ENCODE peak calls at places on chromosomes 13 and 19, in five cellular contexts. S is GM06990, M is IMR-90, X is tibial artery, L is BJ. H is an unnamed sample.

GRCh38 chr19:45995715-45996385 is 583 bp downstream of the CCDC61 start:
- DNase-seq in S (no peak), M (peak), X (no peak), L (no peak), H (no peak)

GRCh38 chr19:39502640-39503417 is 4.1 kb downstream of the DLL3 start:
- DNase-seq in S (peak), M (peak), X (no peak), L (no peak), H (peak)

GRCh38 chr19:34254552-34255432 is at the start of gene GARRE1:
- DNase-seq in S (peak), M (peak), X (no peak), L (no peak), H (no peak)

GRCh38 chr19:2274937-2275535 is 6.9 kb downstream of the PEAK3 start:
- DNase-seq in S (no peak), M (peak), X (no peak), L (no peak), H (peak)

GRCh38 chr19:35618857-35619256 is 6.3 kb downstream of the HAUS5 start:
- DNase-seq in S (no peak), M (no peak), X (no peak), L (no peak), H (no peak)

GRCh38 chr13:48505597-48506091 is 27.2 kb downstream of the RCBTB2 start:
- DNase-seq in S (peak), M (peak), X (peak), L (peak), H (no peak)

GRCh38 chr13:102807699-102808098 is 8.8 kb downstream of the BIVM start:
- DNase-seq in S (no peak), M (no peak), X (no peak), L (no peak), H (no peak)

GRCh38 chr19:39407644-39408391 is 1.2 kb downstream of the ZFP36 start:
- DNase-seq in S (peak), M (no peak), X (no peak), L (no peak), H (no peak)

GRCh38 chr19:18223860-18224524 is 2.2 kb downstream of the PDE4C start:
- DNase-seq in S (peak), M (no peak), X (no peak), L (no peak), H (peak)

GRCh38 chr19:41323430-41324125 is 13.6 kb downstream of the CCDC97 start:
- DNase-seq in S (no peak), M (peak), X (peak), L (peak), H (peak)

GRCh38 chr13:93625536-93625935 is 398.9 kb downstream of the GPC6 start:
- DNase-seq in S (no peak), M (peak), X (no peak), L (no peak), H (no peak)

GRCh38 chr19:3270908-3271307 is 46.4 kb downstream of the CELF5 start:
- DNase-seq in S (no peak), M (peak), X (no peak), L (no peak), H (peak)

GRCh38 chr13:99265823-99266426 is 7.7 kb upstream of the GPR18 start:
- DNase-seq in S (no peak), M (peak), X (no peak), L (no peak), H (peak)

GRCh38 chr13:73133536-73133935 is 74.7 kb downstream of the KLF5 start:
- DNase-seq in S (no peak), M (no peak), X (no peak), L (no peak), H (peak)

GRCh38 chr13:24407844-24408243 is 98.5 kb downstream of the C1QTNF9 start:
- DNase-seq in S (no peak), M (no peak), X (no peak), L (no peak), H (no peak)

GRCh38 chr13:94063096-94063495 is 416.4 kb downstream of the DCT start:
- DNase-seq in S (no peak), M (peak), X (no peak), L (no peak), H (no peak)

GRCh38 chr19:2170219-2170618 is 6.5 kb downstream of the DOT1L start:
- DNase-seq in S (no peak), M (no peak), X (no peak), L (no peak), H (no peak)

GRCh38 chr19:56350416-56351045 is 35.9 kb upstream of the ZSCAN5A start:
- DNase-seq in S (no peak), M (peak), X (no peak), L (no peak), H (peak)

GRCh38 chr13:33676700-33677048 is 141.3 kb upstream of the RFC3 start:
- DNase-seq in S (no peak), M (peak), X (no peak), L (no peak), H (peak)

GRCh38 chr19:42396248-42396541 is 6.1 kb upstream of the CNFN start:
- DNase-seq in S (no peak), M (no peak), X (no peak), L (no peak), H (no peak)

GRCh38 chr13:101611491-101612475 is 159.3 kb downstream of the ITGBL1 start:
- DNase-seq in S (no peak), M (peak), X (no peak), L (no peak), H (no peak)

GRCh38 chr19:9597027-9597426 is 12.7 kb upstream of the ZNF121 start:
- DNase-seq in S (no peak), M (peak), X (no peak), L (peak), H (peak)

GRCh38 chr13:105579821-105580707 is 955.4 kb downstream of the EFNB2 start:
- DNase-seq in S (no peak), M (no peak), X (no peak), L (no peak), H (no peak)

GRCh38 chr13:42832341-42833153 is 51.2 kb downstream of the FAM216B start:
- DNase-seq in S (no peak), M (peak), X (no peak), L (peak), H (peak)

GRCh38 chr19:27935669-27936068 is 1277.3 kb downstream of the UQCRFS1 start:
- DNase-seq in S (no peak), M (no peak), X (no peak), L (no peak), H (no peak)

GRCh38 chr19:15260939-15261338 is 28.7 kb upstream of the EPHX3 start:
- DNase-seq in S (no peak), M (no peak), X (no peak), L (no peak), H (peak)

GRCh38 chr19:32748497-32748896 is 28.9 kb downstream of the TDRD12 start:
- DNase-seq in S (peak), M (no peak), X (no peak), L (no peak), H (peak)
- TF ChIP-seq CTCF in S (peak), M (no peak), X (no peak), L (no peak), H (no peak)

GRCh38 chr13:64441740-64442139 is 2788.4 kb downstream of the PCDH9 start:
- DNase-seq in S (no peak), M (no peak), X (no peak), L (no peak), H (no peak)

GRCh38 chr13:64446372-64446771 is 2783.8 kb downstream of the PCDH9 start:
- DNase-seq in S (no peak), M (no peak), X (no peak), L (no peak), H (peak)
- TF ChIP-seq CTCF in S (no peak), M (peak), X (peak), L (peak), H (peak)

DNA sequence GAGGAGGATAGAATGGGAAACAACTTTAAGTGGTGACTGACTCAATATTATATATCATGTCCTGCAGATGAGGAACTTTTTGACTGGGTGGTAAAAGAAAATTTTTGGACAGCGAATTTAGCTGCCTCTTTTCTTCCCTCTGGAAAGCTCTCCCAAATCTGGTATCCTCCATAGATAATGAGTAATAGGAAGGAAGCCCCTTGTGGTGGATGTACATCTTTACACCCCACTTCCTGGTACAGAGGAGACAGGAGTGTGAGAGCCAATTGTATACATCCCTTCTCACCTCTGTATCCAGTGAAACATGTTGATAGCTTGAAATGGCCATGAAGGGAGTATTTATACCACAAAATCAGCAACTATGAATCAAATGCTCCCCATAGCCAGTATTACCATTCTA is 17.2 kb upstream of the TDRD3 start:
- DNase-seq in S (no peak), M (no peak), X (no peak), L (no peak), H (peak)
- TF ChIP-seq CTCF in S (no peak), M (no peak), X (no peak), L (peak), H (no peak)

DNA sequence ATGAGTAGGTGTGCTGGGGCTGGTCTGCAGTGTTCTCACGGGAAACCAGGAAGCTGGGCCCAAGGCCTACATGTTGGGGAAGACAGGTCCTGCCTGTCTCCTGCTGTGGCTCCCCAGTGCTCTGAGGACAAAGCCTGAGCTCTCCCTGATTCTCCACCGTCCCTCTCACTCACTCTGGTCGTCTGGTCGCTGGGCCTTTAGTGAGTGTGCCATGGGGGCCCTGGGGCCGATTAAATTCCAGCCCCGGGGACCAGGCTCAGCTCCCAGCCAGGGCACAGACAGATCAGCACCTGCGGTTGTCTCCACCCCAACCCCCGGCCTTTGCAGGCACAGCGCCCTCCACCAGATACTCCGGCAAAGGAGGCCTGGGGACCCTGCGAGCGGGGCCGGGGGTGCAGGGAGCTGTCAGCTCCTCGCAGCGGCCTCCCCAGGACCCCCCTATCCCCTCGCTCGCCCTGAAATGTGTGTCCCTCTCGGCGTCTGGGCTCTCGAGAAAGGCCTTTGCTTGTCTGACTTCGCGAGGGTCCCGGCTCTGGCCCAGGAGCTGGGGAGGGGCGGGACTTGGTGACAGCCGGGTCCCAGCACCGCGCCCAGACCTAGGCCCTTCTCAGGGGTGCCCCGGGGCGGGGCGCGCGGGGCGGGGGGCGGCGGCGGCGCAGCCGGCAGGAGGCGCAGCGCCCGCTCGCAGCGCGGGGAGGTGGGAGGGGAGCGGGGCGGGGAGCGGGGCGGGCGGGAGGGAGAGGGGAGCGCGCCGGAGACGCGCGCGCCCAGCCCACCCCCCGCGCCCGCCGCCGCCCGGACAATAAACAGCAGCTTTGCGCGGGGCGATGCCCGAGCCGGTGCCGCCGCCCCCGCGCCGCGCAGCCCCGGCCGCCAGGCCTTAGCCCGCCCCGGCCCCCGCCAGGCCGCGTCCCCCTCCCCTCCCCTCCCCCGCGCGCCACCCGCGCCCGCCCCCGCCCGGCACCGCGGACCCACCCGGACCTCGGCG is at the start of gene PALM:
- DNase-seq in S (no peak), M (no peak), X (no peak), L (no peak), H (no peak)
- TF ChIP-seq CTCF in S (no peak), M (no peak), X (no peak), L (no peak), H (no peak)

GRCh38 chr13:113166681-113167080 is 8.2 kb downstream of the PROZ start:
- DNase-seq in S (no peak), M (no peak), X (no peak), L (no peak), H (no peak)

GRCh38 chr13:113164492-113164891 is 6.0 kb downstream of the PROZ start:
- DNase-seq in S (no peak), M (no peak), X (no peak), L (no peak), H (no peak)

GRCh38 chr13:113168211-113168610 is 9.8 kb downstream of the PROZ start:
- DNase-seq in S (no peak), M (no peak), X (no peak), L (no peak), H (no peak)

GRCh38 chr13:113167575-113167974 is 9.1 kb downstream of the PROZ start:
- DNase-seq in S (no peak), M (no peak), X (no peak), L (no peak), H (no peak)

GRCh38 chr13:113166266-113166665 is 7.8 kb downstream of the PROZ start:
- DNase-seq in S (no peak), M (no peak), X (no peak), L (no peak), H (no peak)
- TF ChIP-seq CTCF in S (no peak), M (no peak), X (no peak), L (no peak), H (no peak)

GRCh38 chr19:50517704-50518075 is 4.0 kb upstream of the ASPDH start:
- DNase-seq in S (no peak), M (no peak), X (no peak), L (no peak), H (no peak)

GRCh38 chr19:50520822-50521465 is 7.2 kb upstream of the ASPDH start:
- DNase-seq in S (no peak), M (no peak), X (no peak), L (no peak), H (no peak)

GRCh38 chr19:50519006-50519575 is 5.4 kb upstream of the ASPDH start:
- DNase-seq in S (no peak), M (no peak), X (no peak), L (no peak), H (no peak)

GRCh38 chr19:50518091-50519005 is 4.6 kb upstream of the ASPDH start:
- DNase-seq in S (no peak), M (no peak), X (no peak), L (no peak), H (no peak)

GRCh38 chr19:50522881-50523280 is 9.2 kb upstream of the ASPDH start:
- DNase-seq in S (no peak), M (no peak), X (no peak), L (no peak), H (no peak)
- TF ChIP-seq CTCF in S (no peak), M (no peak), X (no peak), L (no peak), H (no peak)

GRCh38 chr19:4730740-4731171 is 7.1 kb upstream of the DPP9 start:
- DNase-seq in S (no peak), M (no peak), X (no peak), L (no peak), H (peak)
- TF ChIP-seq CTCF in S (peak), M (peak), X (peak), L (peak), H (peak)

GRCh38 chr19:49515767-49516166 is 3.3 kb downstream of the FCGRT start:
- DNase-seq in S (no peak), M (no peak), X (peak), L (no peak), H (no peak)

GRCh38 chr19:49518033-49518432 is 5.6 kb downstream of the FCGRT start:
- DNase-seq in S (no peak), M (no peak), X (no peak), L (no peak), H (no peak)

GRCh38 chr19:49524812-49525455 is 2.9 kb upstream of the RCN3 start:
- DNase-seq in S (no peak), M (no peak), X (no peak), L (no peak), H (no peak)

DNA sequence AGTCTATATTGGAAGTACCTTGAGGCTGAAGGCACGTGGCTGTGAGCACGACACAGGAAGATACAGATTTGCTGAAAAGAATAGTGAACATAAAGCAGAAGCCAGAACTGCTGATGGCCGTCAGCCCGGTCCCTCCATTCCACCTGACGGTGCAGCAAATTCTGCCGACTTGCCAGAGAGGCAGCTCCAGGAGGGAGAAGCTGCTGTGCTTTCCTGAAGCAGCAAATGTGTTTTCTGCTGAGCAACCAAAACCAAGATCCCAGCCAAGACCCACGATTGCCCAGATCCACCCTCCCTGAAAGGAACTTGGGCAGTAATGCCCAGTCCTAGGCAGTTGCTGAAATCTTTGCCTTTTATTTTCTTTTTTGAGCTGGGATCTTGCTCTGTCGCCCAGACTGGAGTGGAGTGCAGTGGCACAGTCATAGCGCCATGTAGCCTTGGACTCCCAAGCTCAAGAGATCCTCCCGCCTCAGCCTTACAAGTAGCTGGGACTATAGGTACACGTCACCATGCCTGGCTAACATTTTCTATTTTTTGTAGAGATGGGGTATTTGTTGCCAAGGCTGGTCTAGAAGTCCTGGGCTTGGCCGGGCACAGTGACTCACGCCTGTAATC is 7.0 kb upstream of the RCN3 start:
- DNase-seq in S (no peak), M (no peak), X (peak), L (no peak), H (no peak)
- TF ChIP-seq CTCF in S (no peak), M (no peak), X (no peak), L (no peak), H (no peak)

GRCh38 chr13:30617315-30618185 is at the start of gene USPL1:
- DNase-seq in S (peak), M (peak), X (peak), L (peak), H (peak)
- TF ChIP-seq CTCF in S (peak), M (peak), X (peak), L (peak), H (no peak)

DNA sequence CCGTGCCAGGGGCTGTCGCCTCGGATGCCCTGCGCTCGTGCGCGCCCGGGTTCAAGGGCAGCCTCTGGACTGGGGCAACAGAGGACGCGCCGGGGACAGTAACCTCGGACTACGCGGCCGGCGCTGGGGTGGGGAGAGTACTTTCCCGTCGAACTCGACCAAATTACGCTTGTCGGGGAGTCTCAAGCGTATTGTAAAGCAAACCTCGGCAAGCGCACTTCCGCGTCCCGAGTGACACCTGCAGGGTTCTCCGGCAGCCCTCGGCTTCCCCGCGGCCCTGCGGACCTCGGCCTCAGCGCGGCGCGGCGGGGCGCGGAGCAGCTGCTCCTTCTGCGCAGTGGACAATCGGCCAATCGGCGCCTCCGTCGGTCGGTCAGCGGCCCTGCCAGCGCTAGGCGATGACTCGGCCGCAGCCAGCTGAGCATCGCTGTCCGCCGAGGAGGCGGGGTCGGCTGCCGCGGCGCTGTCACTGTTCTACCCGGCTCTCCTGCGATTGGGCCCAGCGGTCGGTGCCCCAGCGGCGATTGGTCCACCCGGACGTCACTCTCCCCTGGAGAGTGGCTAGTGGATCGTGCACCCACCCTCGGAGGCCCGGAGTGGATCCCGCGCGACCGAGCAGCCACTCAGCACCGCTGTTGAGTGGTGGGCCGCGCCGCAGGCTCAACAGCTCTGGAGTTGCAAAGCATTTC is at the start of gene SLC46A3:
- DNase-seq in S (peak), M (peak), X (peak), L (peak), H (peak)
- TF ChIP-seq CTCF in S (peak), M (peak), X (peak), L (peak), H (no peak)

H was measured in MCF 10A.